ENCODE peak calls at places on chromosome 14, in four cellular contexts. S is hippocampal formation, O is dorsolateral prefrontal cortex, W is T-helper 17 cell. N is an unnamed sample.

GRCh38 chr14:52026921-52027320 is 37.6 kb downstream of the RTRAF start:
- DNase-seq in S (peak), O (no peak), W (no peak), N (no peak)

GRCh38 chr14:94366146-94366887 is 22.1 kb downstream of the SERPINA1 start:
- DNase-seq in S (no peak), O (peak), W (no peak), N (no peak)

GRCh38 chr14:103908580-103908979 is 19.7 kb upstream of the TDRD9 start:
- DNase-seq in S (no peak), O (no peak), W (no peak), N (no peak)

GRCh38 chr14:49865431-49865859 is 12.9 kb upstream of the NEMF start:
- DNase-seq in S (peak), O (peak), W (peak), N (peak)

GRCh38 chr14:104885031-104885972 is 20.2 kb downstream of the CEP170B start:
- DNase-seq in S (no peak), O (no peak), W (no peak), N (no peak)

GRCh38 chr14:54123836-54124235 is 167.2 kb upstream of the BMP4 start:
- DNase-seq in S (no peak), O (no peak), W (no peak), N (no peak)

GRCh38 chr14:99252940-99253868 is 18.8 kb downstream of the BCL11B start:
- DNase-seq in S (no peak), O (no peak), W (no peak), N (no peak)

GRCh38 chr14:96207686-96208085 is 3.0 kb downstream of the BDKRB2 start:
- DNase-seq in S (no peak), O (no peak), W (no peak), N (no peak)

GRCh38 chr14:81525129-81525528 is 8.5 kb downstream of the SEL1L start:
- DNase-seq in S (no peak), O (no peak), W (no peak), N (no peak)

GRCh38 chr14:76056128-76056527 is 70.6 kb downstream of the IFT43 start:
- DNase-seq in S (no peak), O (no peak), W (no peak), N (no peak)

GRCh38 chr14:100979780-100980179 is 76.3 kb upstream of the RTL1 start:
- DNase-seq in S (no peak), O (no peak), W (no peak), N (no peak)

GRCh38 chr14:101961746-101962502 is 2.4 kb upstream of the DYNC1H1 start:
- DNase-seq in S (no peak), O (peak), W (no peak), N (no peak)

GRCh38 chr14:99183716-99184115 is 88.3 kb downstream of the BCL11B start:
- DNase-seq in S (no peak), O (no peak), W (no peak), N (no peak)

GRCh38 chr14:81209187-81209836 is 11.4 kb downstream of the GTF2A1 start:
- DNase-seq in S (no peak), O (no peak), W (no peak), N (no peak)

GRCh38 chr14:73712540-73713141 is 1.5 kb downstream of the PNMA1 start:
- DNase-seq in S (no peak), O (no peak), W (no peak), N (no peak)

GRCh38 chr14:27040552-27040951 is 442.7 kb upstream of the NOVA1 start:
- DNase-seq in S (no peak), O (no peak), W (no peak), N (no peak)

N was measured in stomach.